ENCODE peak calls at places on chromosomes 2 and 18, in eight cellular contexts. One of them, this sample, is unnamed.

GRCh38 chr2:14501061-14501460 is 131.5 kb upstream of the LRATD1 start:
- DNase-seq in activated CD4-positive, alpha-beta T cell treated with anti-CD3 and anti-CD28 coated beads, Interleukin-2, amount 50 U/mL, for 1 hour: no peak
- DNase-seq in H1: no peak
- DNase-seq in neural progenitor cell: no peak
- DNase-seq in HEK293T: no peak
- DNase-seq in pancreas: no peak
- DNase-seq in NCI-H345: no peak
- DNase-seq in NB4: no peak
- DNase-seq in this sample: no peak

GRCh38 chr2:233676046-233676445 is 4.3 kb downstream of the UGT1A9 start:
- DNase-seq in neural progenitor cell: no peak
- DNase-seq in HEK293T: no peak
- DNase-seq in NB4: no peak
- DNase-seq in NCI-H345: no peak
- DNase-seq in H1: no peak
- DNase-seq in pancreas: no peak
- DNase-seq in activated CD4-positive, alpha-beta T cell treated with anti-CD3 and anti-CD28 coated beads, Interleukin-2, amount 50 U/mL, for 1 hour: no peak
- DNase-seq in this sample: no peak

GRCh38 chr2:113847144-113847543 is 42.7 kb upstream of the ACTR3 start:
- DNase-seq in NCI-H345: no peak
- DNase-seq in NB4: no peak
- DNase-seq in HEK293T: no peak
- DNase-seq in pancreas: no peak
- DNase-seq in H1: no peak
- DNase-seq in activated CD4-positive, alpha-beta T cell treated with anti-CD3 and anti-CD28 coated beads, Interleukin-2, amount 50 U/mL, for 1 hour: no peak
- DNase-seq in neural progenitor cell: no peak
- DNase-seq in this sample: peak

GRCh38 chr2:11373096-11373495 is 28.7 kb upstream of the ROCK2 start:
- DNase-seq in NB4: no peak
- DNase-seq in activated CD4-positive, alpha-beta T cell treated with anti-CD3 and anti-CD28 coated beads, Interleukin-2, amount 50 U/mL, for 1 hour: no peak
- DNase-seq in NCI-H345: no peak
- DNase-seq in H1: no peak
- DNase-seq in neural progenitor cell: no peak
- DNase-seq in pancreas: no peak
- DNase-seq in HEK293T: no peak
- DNase-seq in this sample: no peak

GRCh38 chr2:216348909-216349308 is 23.4 kb downstream of the MARCHF4 start:
- DNase-seq in activated CD4-positive, alpha-beta T cell treated with anti-CD3 and anti-CD28 coated beads, Interleukin-2, amount 50 U/mL, for 1 hour: no peak
- DNase-seq in neural progenitor cell: no peak
- DNase-seq in H1: no peak
- DNase-seq in pancreas: no peak
- DNase-seq in HEK293T: no peak
- DNase-seq in NCI-H345: no peak
- DNase-seq in NB4: peak
- DNase-seq in this sample: peak

GRCh38 chr18:39938678-39939077 is 2016.4 kb upstream of the PIK3C3 start:
- DNase-seq in NB4: no peak
- DNase-seq in pancreas: no peak
- DNase-seq in HEK293T: no peak
- DNase-seq in H1: no peak
- DNase-seq in activated CD4-positive, alpha-beta T cell treated with anti-CD3 and anti-CD28 coated beads, Interleukin-2, amount 50 U/mL, for 1 hour: no peak
- DNase-seq in NCI-H345: no peak
- DNase-seq in neural progenitor cell: no peak
- DNase-seq in this sample: no peak

GRCh38 chr2:231370429-231370748 is 25.1 kb upstream of the B3GNT7 start:
- DNase-seq in neural progenitor cell: no peak
- DNase-seq in activated CD4-positive, alpha-beta T cell treated with anti-CD3 and anti-CD28 coated beads, Interleukin-2, amount 50 U/mL, for 1 hour: no peak
- DNase-seq in NB4: no peak
- DNase-seq in NCI-H345: no peak
- DNase-seq in H1: no peak
- DNase-seq in pancreas: no peak
- DNase-seq in HEK293T: no peak
- DNase-seq in this sample: no peak

GRCh38 chr2:228140934-228141528 is 40.5 kb downstream of the SPHKAP start:
- DNase-seq in NB4: no peak
- DNase-seq in neural progenitor cell: no peak
- DNase-seq in NCI-H345: no peak
- DNase-seq in HEK293T: no peak
- DNase-seq in pancreas: no peak
- DNase-seq in H1: no peak
- DNase-seq in activated CD4-positive, alpha-beta T cell treated with anti-CD3 and anti-CD28 coated beads, Interleukin-2, amount 50 U/mL, for 1 hour: no peak
- DNase-seq in this sample: no peak

GRCh38 chr2:103785432-103785831 is 1023.6 kb downstream of the TMEM182 start:
- DNase-seq in NCI-H345: no peak
- DNase-seq in HEK293T: no peak
- DNase-seq in neural progenitor cell: no peak
- DNase-seq in pancreas: no peak
- DNase-seq in H1: no peak
- DNase-seq in activated CD4-positive, alpha-beta T cell treated with anti-CD3 and anti-CD28 coated beads, Interleukin-2, amount 50 U/mL, for 1 hour: no peak
- DNase-seq in NB4: no peak
- DNase-seq in this sample: no peak

GRCh38 chr2:10361220-10361588 is 58.5 kb downstream of the HPCAL1 start:
- DNase-seq in H1: no peak
- DNase-seq in NB4: no peak
- DNase-seq in HEK293T: no peak
- DNase-seq in pancreas: no peak
- DNase-seq in NCI-H345: no peak
- DNase-seq in neural progenitor cell: peak
- DNase-seq in activated CD4-positive, alpha-beta T cell treated with anti-CD3 and anti-CD28 coated beads, Interleukin-2, amount 50 U/mL, for 1 hour: no peak
- DNase-seq in this sample: peak

GRCh38 chr2:141968377-141968920 is 162.4 kb downstream of the LRP1B start:
- DNase-seq in pancreas: no peak
- DNase-seq in HEK293T: no peak
- DNase-seq in neural progenitor cell: no peak
- DNase-seq in NB4: peak
- DNase-seq in NCI-H345: no peak
- DNase-seq in activated CD4-positive, alpha-beta T cell treated with anti-CD3 and anti-CD28 coated beads, Interleukin-2, amount 50 U/mL, for 1 hour: no peak
- DNase-seq in H1: no peak
- DNase-seq in this sample: peak